ENCODE peak calls at places on chromosomes 3 and 15, in ten cellular contexts. L is choroid plexus epithelial cell, R is heart left ventricle, Q is cardiac fibroblast, J is fibroblast of the aortic adventitia, Y is WERI-Rb-1, K is bronchial epithelial cell, C is thoracic aorta, G is IMR-90, O is ovary. P is an unnamed sample.

GRCh38 chr3:39531681-39532080 is 64.2 kb downstream of the MOBP start:
- DNase-seq in L (peak), R (no peak), K (peak), C (peak), Y (no peak), J (peak), O (no peak), G (peak), Q (peak), P (no peak)

GRCh38 chr3:129313983-129314756 is 35.5 kb downstream of the HMCES start:
- DNase-seq in K (no peak), R (no peak), L (peak), J (peak), Q (peak), C (no peak), G (peak), O (peak), Y (peak), P (no peak)

GRCh38 chr3:129824926-129825541 is 68.5 kb downstream of the TMCC1 start:
- DNase-seq in O (peak), C (no peak), K (peak), Y (peak), R (no peak), J (peak), Q (peak), L (peak), G (peak), P (peak)

GRCh38 chr3:126419886-126420786 is 25.4 kb downstream of the CFAP100 start:
- DNase-seq in C (no peak), Q (no peak), G (no peak), L (no peak), J (no peak), K (peak), O (no peak), R (no peak), Y (no peak), P (no peak)

GRCh38 chr3:36132214-36132613 is 248.1 kb upstream of the STAC start:
- DNase-seq in Y (no peak), L (no peak), K (no peak), R (no peak), Q (peak), C (no peak), J (no peak), G (no peak), O (no peak), P (no peak)

GRCh38 chr3:101859882-101860281 is 10.6 kb downstream of the NFKBIZ start:
- DNase-seq in G (no peak), O (no peak), L (no peak), Y (no peak), J (peak), C (no peak), Q (peak), R (no peak), K (no peak), P (no peak)

GRCh38 chr3:53056442-53056841 is 10.6 kb upstream of the SFMBT1 start:
- DNase-seq in G (peak), O (no peak), L (peak), C (no peak), J (no peak), K (no peak), Y (peak), R (no peak), Q (peak), P (no peak)

GRCh38 chr15:101541501-101542292 is 52.2 kb upstream of the PCSK6 start:
- DNase-seq in G (no peak), L (no peak), R (no peak), O (no peak), Y (no peak), C (no peak), J (no peak), K (no peak), Q (no peak), P (no peak)

GRCh38 chr3:146473726-146474125 is 4.4 kb upstream of the PLSCR2 start:
- DNase-seq in K (no peak), G (no peak), C (no peak), Q (peak), O (no peak), R (no peak), L (peak), J (no peak), Y (no peak), P (no peak)
- H3K4me3 ChIP-seq in K (no peak), G (no peak), C (no peak), Q (no peak), O (no peak), R (no peak), L (no peak), J (no peak), Y (no peak), P (no peak)

DNA sequence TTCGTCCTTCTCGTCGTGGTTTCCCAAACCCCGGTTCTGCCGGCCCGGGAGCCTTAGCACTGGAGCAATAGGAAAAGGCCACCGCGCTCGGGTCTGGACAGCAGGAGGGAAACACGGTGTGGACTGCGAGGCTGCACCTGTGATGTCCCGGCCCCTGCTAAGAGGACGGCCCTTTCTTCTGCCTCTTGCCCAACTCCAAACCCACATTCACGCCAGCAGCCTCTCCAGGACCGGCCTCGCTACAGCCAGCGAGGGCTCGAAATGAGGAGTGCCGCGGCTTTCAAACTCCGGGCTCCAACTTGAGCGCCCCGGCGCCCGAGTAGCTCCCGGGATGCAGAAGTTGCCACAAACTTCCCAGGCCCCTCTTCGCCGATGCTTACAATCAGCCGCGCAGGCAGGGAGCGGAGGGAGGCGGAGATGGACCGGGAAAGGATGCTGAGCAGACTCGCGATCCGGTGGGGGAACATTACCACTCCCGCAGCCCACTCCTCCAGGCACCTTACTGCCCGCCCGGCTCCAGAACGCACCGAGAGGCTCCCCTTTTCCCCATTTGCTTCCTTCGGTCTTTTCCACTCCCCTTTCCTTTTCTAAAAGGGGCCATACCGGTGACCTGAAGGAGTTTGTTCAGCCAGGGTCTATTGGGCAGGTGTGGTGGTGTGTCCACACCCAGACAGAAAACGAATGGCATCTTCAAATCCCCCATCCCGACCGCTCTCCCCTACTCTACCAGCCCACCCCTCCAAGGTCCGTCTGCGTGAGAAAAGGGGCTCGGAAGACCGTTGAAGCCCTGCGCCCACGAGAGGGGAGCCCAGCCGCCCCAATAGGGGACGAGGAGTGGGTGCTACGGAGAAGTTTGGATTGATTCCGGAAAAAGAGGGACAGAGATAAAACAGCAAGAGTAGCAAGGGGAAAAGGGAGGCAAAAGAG is 18.8 kb upstream of the SATB1 start:
- DNase-seq in Y (peak), J (no peak), R (peak), G (no peak), Q (no peak), K (no peak), C (no peak), O (peak), L (no peak), P (no peak)
- H3K4me3 ChIP-seq in Y (peak), J (peak), R (peak), G (peak), Q (peak), K (peak), C (peak), O (peak), L (peak), P (no peak)

GRCh38 chr3:197912770-197913476 is 37.1 kb upstream of the RPL35A start:
- DNase-seq in C (no peak), R (no peak), K (no peak), J (no peak), O (peak), Q (peak), Y (no peak), G (no peak), L (peak), P (no peak)
- H3K4me3 ChIP-seq in C (no peak), R (peak), K (no peak), J (no peak), O (peak), Q (no peak), Y (no peak), G (no peak), L (peak), P (no peak)

GRCh38 chr3:124656531-124656930 is 73.7 kb upstream of the UMPS start:
- DNase-seq in C (no peak), O (no peak), G (no peak), Q (no peak), R (no peak), J (no peak), L (no peak), K (no peak), Y (no peak), P (no peak)

GRCh38 chr3:124654470-124654845 is 75.8 kb upstream of the UMPS start:
- DNase-seq in Y (no peak), J (no peak), Q (no peak), C (no peak), L (no peak), G (no peak), K (no peak), R (no peak), O (no peak), P (no peak)

GRCh38 chr3:124653071-124653470 is 77.2 kb upstream of the UMPS start:
- DNase-seq in G (no peak), K (no peak), J (no peak), L (no peak), C (no peak), R (no peak), Q (no peak), Y (no peak), O (no peak), P (no peak)

GRCh38 chr3:124652009-124652408 is 78.2 kb upstream of the UMPS start:
- DNase-seq in J (no peak), G (no peak), L (no peak), K (no peak), Y (no peak), Q (no peak), C (no peak), O (no peak), R (no peak), P (no peak)

GRCh38 chr3:124653788-124654469 is 76.3 kb upstream of the UMPS start:
- DNase-seq in R (no peak), G (no peak), J (no peak), C (no peak), Y (no peak), O (no peak), K (no peak), Q (no peak), L (no peak), P (no peak)
- H3K4me3 ChIP-seq in R (no peak), G (no peak), J (no peak), C (no peak), Y (no peak), O (no peak), K (no peak), Q (no peak), L (no peak), P (no peak)

P was measured in LNCaP clone FGC.